ENCODE peak calls at places on chromosome 11, in nine cellular contexts. P is NCI-H1417; R is stimulated activated naive CD8-positive, alpha-beta T cell treated with anti-CD3 and anti-CD28 coated beads, Interleukin-15, amount 100 ng/mL, for 72 hours; L is stimulated activated CD4-positive, alpha-beta T cell treated with anti-CD3 and anti-CD28 coated beads, Interleukin-2, amount 100 ng/mL, for 48 hours; U is fibroblast of the aortic adventitia; O is DMS153; D is epithelial cell of esophagus; N is AG08396; E is foreskin fibroblast. B is an unnamed sample.

GRCh38 chr11:10777393-10777793 is 26.3 kb downstream of the CTR9 start:
- DNase-seq in D (no peak), U (no peak), E (no peak), L (no peak), R (no peak), P (no peak), N (no peak), O (no peak), B (no peak)

GRCh38 chr11:73396251-73396930 is 20.2 kb downstream of the RELT start:
- DNase-seq in L (no peak), P (no peak), D (no peak), E (no peak), N (no peak), R (no peak), U (no peak), O (no peak), B (no peak)

GRCh38 chr11:44361883-44362282 is 51.9 kb upstream of the ALX4 start:
- DNase-seq in R (no peak), P (no peak), D (no peak), O (no peak), L (no peak), U (no peak), E (peak; percentile 6), N (no peak), B (no peak)

GRCh38 chr11:38667359-38667758 is 2069.3 kb upstream of the RAG2 start:
- DNase-seq in R (no peak), P (no peak), D (no peak), U (no peak), L (no peak), E (no peak), N (no peak), O (no peak), B (no peak)

GRCh38 chr11:126968915-126969314 is 31.7 kb downstream of the KIRREL3 start:
- DNase-seq in N (no peak), E (no peak), L (no peak), R (no peak), U (no peak), O (peak; percentile 76), D (no peak), P (no peak), B (no peak)

GRCh38 chr11:1049911-1050580 is 13.5 kb upstream of the MUC6 start:
- DNase-seq in L (no peak), U (no peak), P (no peak), D (no peak), O (no peak), R (no peak), E (no peak), N (no peak), B (no peak)

GRCh38 chr11:46106530-46107407 is 14.5 kb downstream of the PHF21A start:
- DNase-seq in R (no peak), E (peak; percentile 16), P (no peak), O (no peak), N (no peak), L (no peak), D (no peak), U (peak; percentile 53), B (peak; percentile 27)

GRCh38 chr11:86243377-86243776 is 1.2 kb upstream of the EED start:
- DNase-seq in U (no peak), D (no peak), N (no peak), P (no peak), O (no peak), L (no peak), E (no peak), R (no peak), B (no peak)

GRCh38 chr11:60121259-60121658 is 32.8 kb downstream of the MS4A2 start:
- DNase-seq in E (no peak), U (no peak), L (no peak), O (peak; percentile 24), P (no peak), D (peak; percentile 27), N (no peak), R (no peak), B (no peak)

GRCh38 chr11:119258983-119259382 is 52.8 kb downstream of the CBL start:
- DNase-seq in O (no peak), D (no peak), L (no peak), R (no peak), E (no peak), P (no peak), N (no peak), U (no peak), B (no peak)

GRCh38 chr11:71129624-71130023 is 122.8 kb downstream of the SHANK2 start:
- DNase-seq in O (no peak), L (no peak), D (peak; percentile 92), P (no peak), N (peak; percentile 43), R (no peak), U (no peak), E (peak; percentile 42), B (no peak)

GRCh38 chr11:70583781-70584218 is 185.5 kb downstream of the CTTN start:
- DNase-seq in R (no peak), L (no peak), E (no peak), N (no peak), D (no peak), P (no peak), O (no peak), U (no peak), B (no peak)

GRCh38 chr11:72821221-72821919 is 7.2 kb downstream of the ATG16L2 start:
- DNase-seq in U (no peak), E (no peak), O (no peak), D (peak; percentile 33), R (no peak), P (peak; percentile 87), N (no peak), L (no peak), B (no peak)

GRCh38 chr11:71302534-71302909 is 50.1 kb upstream of the SHANK2 start:
- DNase-seq in O (no peak), E (no peak), R (no peak), P (no peak), N (no peak), L (no peak), D (no peak), U (no peak), B (no peak)

GRCh38 chr11:24234822-24235508 is 261.9 kb upstream of the LUZP2 start:
- DNase-seq in D (peak; percentile 2), N (peak; percentile 34), O (no peak), R (no peak), E (no peak), P (no peak), L (no peak), U (no peak), B (no peak)

GRCh38 chr11:119481667-119482400 is 58.9 kb upstream of the THY1 start:
- DNase-seq in D (no peak), P (no peak), R (peak; percentile 6), E (no peak), L (no peak), N (peak; percentile 29), U (no peak), O (no peak), B (no peak)

GRCh38 chr11:113262594-113262993 is 51.8 kb upstream of the TTC12 start:
- DNase-seq in N (no peak), E (no peak), U (no peak), R (no peak), O (no peak), D (no peak), L (no peak), P (no peak), B (no peak)

GRCh38 chr11:77095551-77096490 is 6.8 kb upstream of the OMP start:
- DNase-seq in P (no peak), L (no peak), N (no peak), D (no peak), R (no peak), E (no peak), U (no peak), O (no peak), B (no peak)

GRCh38 chr11:8917157-8917820 is 6.3 kb downstream of the AKIP1 start:
- DNase-seq in D (peak; percentile 51), P (no peak), R (no peak), N (peak; percentile 87), O (no peak), U (peak; percentile 92), L (no peak), E (peak; percentile 84), B (no peak)

GRCh38 chr11:65625628-65626342 is 10.2 kb downstream of the PCNX3 start:
- DNase-seq in D (peak; percentile 44), L (peak; percentile 29), U (peak; percentile 24), P (peak; percentile 17), E (no peak), R (peak; percentile 56), O (no peak), N (peak; percentile 70), B (no peak)

GRCh38 chr11:13388741-13389140 is 74.3 kb downstream of the BTBD10 start:
- DNase-seq in P (no peak), L (no peak), D (no peak), R (no peak), O (no peak), U (no peak), N (no peak), E (peak; percentile 2), B (no peak)

GRCh38 chr11:78231962-78232459 is 43.3 kb downstream of the USP35 start:
- DNase-seq in L (no peak), U (peak; percentile 89), D (peak; percentile 63), E (peak; percentile 53), O (no peak), R (no peak), N (peak; percentile 44), P (no peak), B (peak; percentile 18)

GRCh38 chr11:46383974-46384701 is 2.7 kb downstream of the MDK start:
- DNase-seq in E (no peak), O (no peak), L (no peak), D (peak; percentile 52), N (no peak), P (no peak), R (no peak), U (no peak), B (no peak)

GRCh38 chr11:1966531-1966930 is 19.4 kb downstream of the MRPL23 start:
- DNase-seq in D (no peak), E (no peak), R (no peak), O (no peak), N (no peak), P (no peak), U (no peak), L (no peak), B (no peak)

GRCh38 chr11:121416909-121417567 is 35.1 kb upstream of the SORL1 start:
- DNase-seq in E (peak; percentile 75), U (peak; percentile 94), R (peak; percentile 81), P (no peak), D (peak; percentile 81), N (peak; percentile 55), L (peak; percentile 41), O (no peak), B (no peak)

GRCh38 chr11:29334781-29335140 is 682.1 kb downstream of the KCNA4 start:
- DNase-seq in E (no peak), P (no peak), L (no peak), O (no peak), D (no peak), U (peak; percentile 60), R (no peak), N (no peak), B (no peak)

GRCh38 chr11:22479133-22479690 is 141.0 kb downstream of the SLC17A6 start:
- DNase-seq in U (no peak), O (no peak), N (no peak), E (no peak), P (no peak), L (no peak), R (no peak), D (no peak), B (no peak)

GRCh38 chr11:128324531-128325141 is 262.7 kb downstream of the ETS1 start:
- DNase-seq in L (peak; percentile 65), E (no peak), P (no peak), N (no peak), O (no peak), U (no peak), R (peak; percentile 90), D (no peak), B (no peak)